ENCODE peak calls at places on chromosomes 3 and 15, in ten cellular contexts. E is A549; L is NCI-H1105 treated with DMSO at 0.1 percent for 48 hours; K is H4; Q is stimulated activated CD4-positive, alpha-beta T cell treated with anti-CD3 and anti-CD28 coated beads, Interleukin-15, amount 100 ng/mL, for 1 hour; I is AG04450; C is HT1080; B is mesendoderm; F is NCI-H774; A is T-helper 22 cell. T is an unnamed sample.

GRCh38 chr3:174202561-174202960 is 656.6 kb upstream of the NAALADL2 start:
- DNase-seq in E (no peak), Q (no peak), I (no peak), F (no peak), B (no peak), C (peak), A (no peak), K (no peak), L (no peak), T (peak)

GRCh38 chr3:100087203-100087602 is 27.1 kb downstream of the FILIP1L start:
- DNase-seq in Q (no peak), I (no peak), C (peak), B (no peak), A (no peak), F (peak), K (peak), E (no peak), L (no peak), T (no peak)

GRCh38 chr15:32667321-32667720 is 25.8 kb downstream of the SCG5 start:
- DNase-seq in E (no peak), F (no peak), Q (no peak), B (no peak), K (no peak), L (no peak), C (no peak), I (no peak), A (no peak), T (no peak)

GRCh38 chr3:171556574-171557145 is 96.5 kb upstream of the TNIK start:
- DNase-seq in F (peak), E (no peak), K (no peak), A (no peak), Q (no peak), B (peak), I (no peak), L (peak), C (peak), T (no peak)

GRCh38 chr3:37198547-37198946 is 24.2 kb upstream of the LRRFIP2 start:
- DNase-seq in F (no peak), B (no peak), E (no peak), Q (no peak), I (no peak), C (no peak), L (no peak), A (no peak), K (no peak), T (no peak)

GRCh38 chr3:63051920-63052319 is 176.7 kb upstream of the CADPS start:
- DNase-seq in C (peak), Q (no peak), F (no peak), B (peak), I (no peak), K (peak), L (no peak), A (no peak), E (no peak), T (no peak)

GRCh38 chr15:48373855-48374421 is 42.7 kb downstream of the DUT start:
- DNase-seq in A (no peak), B (no peak), Q (no peak), I (no peak), E (peak), F (no peak), C (peak), L (no peak), K (peak), T (no peak)

GRCh38 chr15:88243895-88244787 is 12.4 kb downstream of the NTRK3 start:
- DNase-seq in C (peak), B (peak), K (peak), Q (no peak), I (no peak), L (no peak), A (no peak), E (peak), F (peak), T (peak)

GRCh38 chr3:41893977-41894376 is 67.9 kb downstream of the ULK4 start:
- DNase-seq in B (peak), K (no peak), C (peak), I (no peak), A (no peak), L (peak), E (peak), Q (no peak), F (no peak), T (peak)

GRCh38 chr15:22870865-22871264 is 32.4 kb downstream of the NIPA2 start:
- DNase-seq in A (no peak), B (no peak), I (no peak), E (no peak), L (no peak), K (no peak), Q (no peak), F (no peak), C (no peak), T (no peak)

GRCh38 chr15:100020181-100020580 is 286.9 kb upstream of the LYSMD4 start:
- DNase-seq in A (no peak), C (no peak), F (no peak), K (no peak), L (no peak), E (no peak), B (peak), Q (no peak), I (no peak), T (no peak)

GRCh38 chr15:74863239-74864056 is 9.7 kb downstream of the SCAMP2 start:
- DNase-seq in Q (no peak), K (no peak), I (no peak), B (no peak), F (no peak), A (no peak), E (no peak), L (no peak), C (peak), T (no peak)

GRCh38 chr3:58047806-58048205 is 39.6 kb downstream of the FLNB start:
- DNase-seq in E (no peak), F (no peak), K (peak), I (no peak), B (peak), C (peak), L (no peak), Q (no peak), A (no peak), T (no peak)

GRCh38 chr3:24640330-24640877 is 145.8 kb upstream of the THRB start:
- DNase-seq in F (peak), B (peak), L (peak), C (peak), Q (no peak), A (no peak), E (peak), I (no peak), K (peak), T (peak)

GRCh38 chr3:160108357-160108756 is 116.9 kb upstream of the C3orf80 start:
- DNase-seq in F (no peak), E (no peak), C (no peak), B (no peak), L (no peak), Q (no peak), A (no peak), K (no peak), I (no peak), T (no peak)

GRCh38 chr15:80895965-80896364 is 93.7 kb downstream of the MESD start:
- DNase-seq in K (no peak), C (no peak), B (no peak), E (no peak), L (no peak), A (no peak), F (no peak), Q (no peak), I (no peak), T (no peak)

GRCh38 chr3:171420667-171421066 is 39.5 kb downstream of the TNIK start:
- DNase-seq in F (no peak), A (no peak), E (no peak), I (no peak), C (no peak), Q (no peak), B (no peak), K (no peak), L (no peak), T (no peak)

GRCh38 chr3:127324080-127324479 is 36.2 kb upstream of the PRR20G start:
- DNase-seq in F (no peak), E (no peak), Q (no peak), C (no peak), A (no peak), K (no peak), L (no peak), B (no peak), I (no peak), T (no peak)

GRCh38 chr3:94735354-94735753 is 672.5 kb downstream of the NSUN3 start:
- DNase-seq in Q (no peak), C (peak), K (no peak), F (no peak), E (no peak), L (no peak), I (no peak), B (no peak), A (no peak), T (no peak)

GRCh38 chr15:42151736-42152135 is 4.7 kb downstream of the PLA2G4F start:
- DNase-seq in L (no peak), C (no peak), E (no peak), Q (no peak), A (no peak), I (no peak), F (no peak), K (no peak), B (no peak), T (no peak)

GRCh38 chr3:155404486-155404885 is 111.0 kb upstream of the STRIT1 start:
- DNase-seq in Q (no peak), F (peak), B (no peak), L (peak), C (no peak), E (no peak), I (no peak), A (no peak), K (no peak), T (no peak)

GRCh38 chr3:123807820-123808219 is 76.3 kb downstream of the MYLK start:
- DNase-seq in E (no peak), B (peak), I (no peak), C (no peak), K (no peak), L (peak), F (no peak), Q (no peak), A (no peak), T (no peak)

GRCh38 chr3:97821413-97821809 is 400 bp upstream of the CRYBG3 start:
- DNase-seq in A (peak), I (no peak), L (peak), C (no peak), Q (peak), B (no peak), K (no peak), E (peak), F (peak), T (peak)

GRCh38 chr3:158725348-158725966 is 6.8 kb downstream of the RARRES1 start:
- DNase-seq in F (no peak), B (no peak), C (peak), Q (no peak), I (peak), E (peak), A (no peak), K (peak), L (no peak), T (no peak)

GRCh38 chr3:197354195-197355059 is 56.0 kb upstream of the DLG1 start:
- DNase-seq in I (peak), L (no peak), B (no peak), E (no peak), K (no peak), F (no peak), A (no peak), Q (no peak), C (no peak), T (no peak)

GRCh38 chr3:133742351-133743091 is 3.7 kb upstream of the TF start:
- DNase-seq in B (no peak), K (peak), I (no peak), A (no peak), L (no peak), C (peak), F (peak), E (peak), Q (no peak), T (no peak)

GRCh38 chr15:29242466-29243242 is 27.0 kb downstream of the NSMCE3 start:
- DNase-seq in F (no peak), A (no peak), Q (no peak), B (no peak), K (no peak), C (no peak), L (no peak), I (no peak), E (no peak), T (no peak)

GRCh38 chr15:86863226-86863915 is 783.7 kb downstream of the AGBL1 start:
- DNase-seq in F (no peak), L (no peak), K (peak), E (no peak), Q (no peak), B (peak), I (no peak), C (peak), A (no peak), T (no peak)

GRCh38 chr3:5012398-5012797 is 33.2 kb downstream of the BHLHE40 start:
- DNase-seq in I (no peak), K (no peak), Q (no peak), F (no peak), A (no peak), L (no peak), C (no peak), E (no peak), B (peak), T (no peak)

GRCh38 chr15:62491642-62492041 is 326.6 kb upstream of the C2CD4B start:
- DNase-seq in Q (no peak), F (no peak), K (no peak), L (no peak), A (no peak), B (no peak), C (no peak), I (no peak), E (no peak), T (no peak)

GRCh38 chr3:87509401-87509800 is 233.0 kb upstream of the POU1F1 start:
- DNase-seq in I (no peak), A (no peak), C (no peak), L (no peak), Q (no peak), K (no peak), B (peak), E (no peak), F (no peak), T (no peak)

GRCh38 chr3:184110316-184110725 is 13.5 kb downstream of the HTR3E start:
- DNase-seq in L (no peak), F (no peak), K (peak), A (no peak), I (no peak), C (peak), B (peak), Q (no peak), E (no peak), T (no peak)

T was measured in HAP-1.